ENCODE peak calls at places on chromosomes 6 and 20, in seven cellular contexts. K is ACHN; U is ureter; Q is HuH-7.5; Y is AG08395; Z is activated CD8-positive, alpha-beta memory T cell treated with anti-CD3 and anti-CD28 coated beads for 48 hours; G is activated CD4-positive, alpha-beta T cell treated with anti-CD3 and anti-CD28 coated beads, Interleukin-2, amount 50 U/mL, for 1 hour. O is an unnamed sample.
A peak's percentile ranks its signal among the peaks of the same experiment; 100 is the strongest.

GRCh38 chr6:64294034-64294433 is 658.4 kb downstream of the PHF3 start:
- DNase-seq in Q (no peak), U (no peak), K (no peak), Y (no peak), G (no peak), Z (no peak), O (no peak)

GRCh38 chr20:25378884-25379733 is 11.5 kb downstream of the ABHD12 start:
- DNase-seq in Z (no peak), K (no peak), Q (no peak), G (no peak), Y (no peak), U (no peak), O (no peak)

GRCh38 chr6:63923139-63923739 is 287.6 kb downstream of the PHF3 start:
- DNase-seq in Q (no peak), U (no peak), K (peak; percentile 39), Y (peak; percentile 38), G (no peak), Z (no peak), O (no peak)

GRCh38 chr20:15555913-15556312 is 1017.3 kb downstream of the KIF16B start:
- DNase-seq in Z (no peak), Y (peak; percentile 20), K (no peak), U (no peak), G (no peak), Q (no peak), O (no peak)

GRCh38 chr6:111837641-111838500 is 35.4 kb downstream of the FYN start:
- DNase-seq in Q (no peak), Y (no peak), Z (no peak), K (no peak), U (no peak), G (peak; percentile 39), O (no peak)

GRCh38 chr20:47735412-47736400 is 49.6 kb downstream of the SULF2 start:
- DNase-seq in U (no peak), Y (no peak), Q (no peak), Z (no peak), K (no peak), G (no peak), O (no peak)

GRCh38 chr6:84278311-84278710 is 50.9 kb upstream of the CEP162 start:
- DNase-seq in Y (peak; percentile 38), K (no peak), U (no peak), G (no peak), Z (no peak), Q (no peak), O (no peak)

GRCh38 chr6:41466437-41466990 is 79.7 kb upstream of the FOXP4 start:
- DNase-seq in G (no peak), Z (no peak), Y (no peak), Q (no peak), U (no peak), K (no peak), O (no peak)

GRCh38 chr20:16556299-16556698 is 16.9 kb downstream of the KIF16B start:
- DNase-seq in U (no peak), Q (no peak), K (no peak), Z (no peak), G (no peak), Y (no peak), O (no peak)

GRCh38 chr6:42333622-42334021 is 116.0 kb upstream of the MRPS10 start:
- DNase-seq in G (no peak), K (no peak), Q (no peak), U (no peak), Y (no peak), Z (no peak), O (no peak)

GRCh38 chr6:78533426-78533825 is 333.9 kb upstream of the IRAK1BP1 start:
- DNase-seq in K (no peak), Z (no peak), U (no peak), G (no peak), Q (no peak), Y (no peak), O (no peak)

O was measured in Caco-2.